ENCODE peak calls at places on chromosomes 6 and 20, in four cellular contexts. B is HEK293T, W is K562, P is HepG2. D is an unnamed sample.

GRCh38 chr6:89597988-89598387 is 40.6 kb downstream of the LYRM2 start:
- DNase-seq in B (peak), W (peak), P (peak), D (no peak)

GRCh38 chr6:165627366-165627765 is 35.7 kb downstream of the PDE10A start:
- DNase-seq in B (no peak), W (no peak), P (no peak), D (no peak)

GRCh38 chr20:24782801-24783630 is 166.1 kb upstream of the CST7 start:
- DNase-seq in B (no peak), W (peak), P (peak), D (peak)

GRCh38 chr20:17394411-17394810 is 136.8 kb downstream of the BFSP1 start:
- DNase-seq in B (no peak), W (no peak), P (no peak), D (no peak)

GRCh38 chr20:33840759-33841438 is 29.8 kb downstream of the CHMP4B start:
- DNase-seq in B (no peak), W (no peak), P (no peak), D (no peak)

GRCh38 chr20:62238569-62239277 is 402 bp downstream of the OSBPL2 start:
- DNase-seq in B (peak), W (peak), P (no peak), D (no peak)

GRCh38 chr6:139152088-139152891 is 17.4 kb downstream of the HECA start:
- DNase-seq in B (peak), W (no peak), P (no peak), D (no peak)

GRCh38 chr20:57813870-57814269 is 104.1 kb upstream of the PMEPA1 start:
- DNase-seq in B (no peak), W (no peak), P (no peak), D (no peak)

GRCh38 chr6:21595265-21595950 is 1.9 kb downstream of the SOX4 start:
- DNase-seq in B (peak), W (no peak), P (no peak), D (peak)

GRCh38 chr6:156057869-156058268 is 602.2 kb upstream of the NOX3 start:
- DNase-seq in B (no peak), W (no peak), P (no peak), D (no peak)

GRCh38 chr20:8782804-8783203 is 286.1 kb upstream of the PLCB4 start:
- DNase-seq in B (no peak), W (no peak), P (no peak), D (no peak)

GRCh38 chr20:45432294-45432693 is 16.4 kb downstream of the PIGT start:
- DNase-seq in B (no peak), W (no peak), P (no peak), D (no peak)

GRCh38 chr6:84652356-84653026 is 111.9 kb downstream of the TBX18 start:
- DNase-seq in B (no peak), W (no peak), P (no peak), D (no peak)

GRCh38 chr6:150925655-150925928 is 60.1 kb downstream of the MTHFD1L start:
- DNase-seq in B (no peak), W (no peak), P (no peak), D (no peak)

GRCh38 chr6:169975286-169975685 is 223.9 kb downstream of the ERMARD start:
- DNase-seq in B (no peak), W (no peak), P (no peak), D (no peak)

GRCh38 chr6:44697333-44697732 is 309.8 kb downstream of the CDC5L start:
- DNase-seq in B (no peak), W (no peak), P (no peak), D (peak)

GRCh38 chr6:12576389-12576788 is 140.2 kb upstream of the PHACTR1 start:
- DNase-seq in B (no peak), W (no peak), P (no peak), D (no peak)

GRCh38 chr6:21596379-21597242 is 3.1 kb downstream of the SOX4 start:
- DNase-seq in B (peak), W (no peak), P (no peak), D (peak)

GRCh38 chr6:3358413-3359090 is 98.3 kb downstream of the SLC22A23 start:
- DNase-seq in B (no peak), W (no peak), P (no peak), D (no peak)

GRCh38 chr6:133894795-133895401 is 6.0 kb downstream of the TCF21 start:
- DNase-seq in B (no peak), W (no peak), P (no peak), D (no peak)

GRCh38 chr6:100504786-100505737 is 40.3 kb upstream of the SIM1 start:
- DNase-seq in B (no peak), W (no peak), P (no peak), D (no peak)

GRCh38 chr20:3247638-3248037 is 8.6 kb upstream of the SLC4A11 start:
- DNase-seq in B (no peak), W (no peak), P (no peak), D (no peak)
- TF ChIP-seq ELF4 in B (no peak), W (no peak), P (no peak), D (no peak)

DNA sequence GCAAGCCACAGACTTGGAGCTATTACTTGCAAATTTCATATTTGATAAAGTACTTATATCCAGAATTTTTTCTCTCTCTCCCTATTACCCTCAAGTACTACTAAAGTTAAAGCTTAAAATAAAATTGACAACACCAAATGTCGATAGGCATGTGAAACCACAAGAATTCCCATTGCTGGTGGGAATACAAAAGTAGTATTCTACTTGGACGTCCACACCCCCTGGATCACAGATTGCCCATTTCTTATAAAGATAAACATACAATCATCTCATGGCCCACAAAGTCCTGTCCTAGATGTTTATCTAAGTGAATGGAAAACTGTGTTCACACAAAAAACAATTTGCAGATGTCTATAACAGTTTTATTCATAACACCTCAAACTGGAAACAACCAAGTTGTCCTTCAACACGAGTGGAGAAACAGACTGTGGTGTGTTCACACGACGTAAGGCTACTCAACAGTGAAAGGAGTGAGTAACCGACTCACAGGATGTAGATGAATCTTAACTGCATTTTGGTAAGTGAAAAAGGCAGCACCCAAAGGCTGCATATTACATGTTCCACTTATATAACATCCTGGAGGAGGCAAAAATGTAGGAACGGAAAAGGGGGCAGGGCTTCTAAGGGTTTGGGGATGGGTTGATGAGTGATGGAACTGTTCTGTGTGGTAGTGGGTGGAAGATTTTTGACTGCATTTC is 297.4 kb downstream of the THBS2 start:
- DNase-seq in B (no peak), W (no peak), P (no peak), D (no peak)
- TF ChIP-seq ELF4 in B (no peak), W (no peak), P (no peak), D (no peak)

DNA sequence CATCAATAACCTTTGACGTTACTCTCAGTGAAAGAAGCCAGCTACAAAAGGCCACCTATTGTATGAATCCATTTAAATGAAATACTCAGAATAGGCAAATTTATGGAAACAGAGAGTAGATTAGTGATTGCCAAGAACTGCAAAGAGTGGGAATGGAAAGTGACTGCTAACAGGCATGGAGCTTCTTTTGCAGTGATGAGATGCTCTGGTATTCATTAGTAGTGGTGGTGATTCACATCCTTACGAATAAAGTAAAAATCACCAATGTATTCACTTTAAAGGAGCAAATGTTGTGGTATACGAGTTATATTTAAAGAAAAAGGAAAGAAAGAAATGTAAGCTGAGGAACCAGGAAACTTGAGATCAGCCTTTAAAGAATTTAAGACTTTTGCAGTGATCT is 126.8 kb upstream of the SAMD5 start:
- DNase-seq in B (no peak), W (no peak), P (no peak), D (no peak)
- TF ChIP-seq ELF4 in B (no peak), W (no peak), P (no peak), D (no peak)

GRCh38 chr6:68873236-68873635 is 238.2 kb downstream of the ADGRB3 start:
- DNase-seq in B (no peak), W (no peak), P (no peak), D (no peak)
- TF ChIP-seq ELF4 in B (no peak), W (no peak), P (no peak), D (no peak)

GRCh38 chr20:49888341-49889244 is 26.7 kb downstream of the SPATA2 start:
- DNase-seq in B (peak), W (peak), P (peak), D (peak)

GRCh38 chr20:49886571-49887203 is 28.6 kb downstream of the SPATA2 start:
- DNase-seq in B (no peak), W (no peak), P (no peak), D (no peak)

GRCh38 chr20:49885558-49886332 is 29.6 kb downstream of the SPATA2 start:
- DNase-seq in B (no peak), W (no peak), P (no peak), D (no peak)

GRCh38 chr20:49887828-49888340 is 27.4 kb downstream of the SPATA2 start:
- DNase-seq in B (no peak), W (no peak), P (no peak), D (no peak)

GRCh38 chr20:49887251-49887827 is 28.0 kb downstream of the SPATA2 start:
- DNase-seq in B (no peak), W (no peak), P (no peak), D (no peak)
- TF ChIP-seq ELF4 in B (no peak), W (no peak), P (no peak), D (no peak)

D was measured in WTC11.